ENCODE peak calls at places on chromosomes 6 and 20, in four cellular contexts. E is endothelial cell, G is AG04450, M is astrocyte of the spinal cord. V is an unnamed sample.

GRCh38 chr6:136811261-136811660 is 11.1 kb upstream of the PEX7 start:
- DNase-seq in M (no peak), E (no peak), G (no peak), V (no peak)

GRCh38 chr6:136761227-136761922 is 30.9 kb downstream of the MAP3K5 start:
- DNase-seq in G (no peak), M (no peak), E (no peak), V (no peak)

GRCh38 chr6:138986578-138986977 is 1.5 kb downstream of the REPS1 start:
- DNase-seq in M (peak; percentile 42), G (no peak), E (no peak), V (no peak)

GRCh38 chr6:147559016-147559415 is 50.5 kb downstream of the SAMD5 start:
- DNase-seq in G (no peak), E (no peak), M (no peak), V (no peak)

GRCh38 chr20:33896509-33896908 is 85.4 kb downstream of the CHMP4B start:
- DNase-seq in M (peak; percentile 62), E (no peak), G (no peak), V (no peak)

GRCh38 chr20:53805895-53806384 is 212.3 kb upstream of the ZNF217 start:
- DNase-seq in E (no peak), M (peak; percentile 72), G (no peak), V (no peak)

GRCh38 chr20:59697082-59697481 is 92.7 kb downstream of the PHACTR3 start:
- DNase-seq in E (no peak), M (no peak), G (no peak), V (no peak)

GRCh38 chr20:18571578-18571977 is 4.3 kb downstream of the SMIM26 start:
- DNase-seq in E (no peak), G (no peak), M (no peak), V (no peak)

GRCh38 chr6:46390153-46390876 is 100.9 kb downstream of the RCAN2 start:
- DNase-seq in M (no peak), E (no peak), G (no peak), V (no peak)

GRCh38 chr20:59662161-59662560 is 57.8 kb downstream of the PHACTR3 start:
- DNase-seq in E (no peak), G (no peak), M (no peak), V (no peak)

GRCh38 chr6:7389162-7389450 is 436 bp downstream of the CAGE1 start:
- DNase-seq in G (peak; percentile 8), E (no peak), M (no peak), V (no peak)

GRCh38 chr20:32988008-32988407 is 16.2 kb downstream of the SUN5 start:
- DNase-seq in E (no peak), G (no peak), M (no peak), V (no peak)

GRCh38 chr20:21074605-21075336 is 31.4 kb downstream of the LINC00237 start:
- DNase-seq in E (no peak), G (no peak), M (no peak), V (no peak)

GRCh38 chr6:166635556-166635955 is 8.5 kb upstream of the RPS6KA2 start:
- DNase-seq in M (no peak), E (no peak), G (no peak), V (no peak)

GRCh38 chr20:60222497-60222896 is 264.3 kb downstream of the CDH26 start:
- DNase-seq in E (no peak), G (no peak), M (no peak), V (no peak)

GRCh38 chr20:35575958-35576357 is 34.1 kb downstream of the ERGIC3 start:
- DNase-seq in G (no peak), E (no peak), M (no peak), V (no peak)

GRCh38 chr6:170137911-170138910 is 152.7 kb downstream of the DLL1 start:
- DNase-seq in E (no peak), G (no peak), M (no peak), V (no peak)

GRCh38 chr20:19668406-19668805 is 89.7 kb upstream of the RIN2 start:
- DNase-seq in M (no peak), G (no peak), E (no peak), V (no peak)

GRCh38 chr6:144344651-144345050 is 59.5 kb downstream of the UTRN start:
- DNase-seq in G (no peak), M (no peak), E (no peak), V (no peak)

GRCh38 chr6:107114213-107114871 is 973 bp downstream of the BEND3 start:
- DNase-seq in M (peak; percentile 88), E (peak; percentile 89), G (peak; percentile 53), V (peak; percentile 82)

GRCh38 chr6:12482386-12482785 is 192.2 kb downstream of the EDN1 start:
- DNase-seq in M (no peak), E (no peak), G (no peak), V (no peak)

GRCh38 chr20:59611286-59611685 is 6.9 kb downstream of the PHACTR3 start:
- DNase-seq in M (no peak), E (no peak), G (no peak), V (no peak)

GRCh38 chr20:4087923-4088322 is 72.6 kb upstream of the RNF24 start:
- DNase-seq in M (no peak), G (no peak), E (no peak), V (no peak)

GRCh38 chr6:8387942-8388437 is 47.4 kb downstream of the SLC35B3 start:
- DNase-seq in E (no peak), G (no peak), M (no peak), V (no peak)

GRCh38 chr6:24799541-24799915 is 811 bp upstream of the ARMH2 start:
- DNase-seq in G (no peak), M (no peak), E (no peak), V (no peak)

GRCh38 chr20:47984437-47984836 is 199.2 kb upstream of the SULF2 start:
- DNase-seq in G (no peak), E (no peak), M (no peak), V (no peak)

GRCh38 chr6:15996030-15996429 is 132.9 kb upstream of the MYLIP start:
- DNase-seq in E (no peak), G (no peak), M (no peak), V (no peak)

GRCh38 chr6:170050591-170051041 is 240.3 kb downstream of the DLL1 start:
- DNase-seq in M (no peak), G (no peak), E (no peak), V (no peak)

DNA sequence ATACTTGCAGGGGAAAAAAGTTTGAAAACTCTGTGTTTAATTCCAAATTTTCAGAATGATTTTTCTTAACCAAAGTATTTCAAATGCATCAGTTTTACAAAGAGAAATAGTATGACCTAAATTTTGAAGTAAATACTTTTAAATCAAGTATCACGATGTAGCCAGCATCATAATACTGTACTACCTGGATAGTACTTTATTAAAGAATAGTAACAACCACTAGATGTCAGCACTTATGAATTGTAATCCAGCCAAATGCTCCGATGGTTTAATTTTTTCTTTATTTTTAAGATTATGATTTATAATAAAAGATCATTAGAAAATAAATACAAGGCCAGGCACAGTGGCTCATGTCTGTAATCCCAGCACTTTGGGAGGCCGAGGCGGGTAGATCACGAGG is 37.2 kb upstream of the HACE1 start:
- DNase-seq in E (no peak), G (no peak), M (peak; percentile 6), V (no peak)
- TF ChIP-seq CTCF in E (peak; percentile 28), G (peak; percentile 35), M (peak; percentile 36), V (peak; percentile 32)

GRCh38 chr6:33034554-33034953 is 25.2 kb upstream of the HLA-DOA start:
- DNase-seq in E (no peak), M (no peak), G (no peak), V (no peak)

GRCh38 chr6:33040157-33040556 is 30.8 kb upstream of the HLA-DOA start:
- DNase-seq in M (no peak), E (no peak), G (no peak), V (no peak)

GRCh38 chr6:33036512-33036911 is 27.1 kb upstream of the HLA-DOA start:
- DNase-seq in E (no peak), G (no peak), M (no peak), V (no peak)
- TF ChIP-seq CTCF in E (no peak), G (no peak), M (no peak), V (no peak)

GRCh38 chr20:38489181-38489580 is 16.5 kb downstream of the RALGAPB start:
- DNase-seq in M (no peak), E (no peak), G (no peak), V (no peak)
- TF ChIP-seq CTCF in M (no peak), E (no peak), G (no peak), V (no peak)

GRCh38 chr6:41072836-41073202 is at the start of gene NFYA:
- DNase-seq in E (peak; percentile 100), M (no peak), G (no peak), V (no peak)

GRCh38 chr6:41073203-41073967 is 611 bp downstream of the NFYA start:
- DNase-seq in M (peak; percentile 81), E (peak; percentile 87), G (no peak), V (peak; percentile 77)

GRCh38 chr6:41071501-41071922 is 644 bp downstream of the OARD1 start:
- DNase-seq in M (no peak), E (peak; percentile 71), G (no peak), V (no peak)

GRCh38 chr6:41073968-41074691 is 1.4 kb downstream of the NFYA start:
- DNase-seq in M (peak; percentile 31), G (no peak), E (no peak), V (no peak)

GRCh38 chr6:41071923-41072835 is at the start of gene OARD1:
- DNase-seq in E (peak; percentile 99), M (peak; percentile 100), G (peak; percentile 99), V (peak; percentile 100)
- TF ChIP-seq CTCF in E (no peak), M (no peak), G (no peak), V (no peak)

DNA sequence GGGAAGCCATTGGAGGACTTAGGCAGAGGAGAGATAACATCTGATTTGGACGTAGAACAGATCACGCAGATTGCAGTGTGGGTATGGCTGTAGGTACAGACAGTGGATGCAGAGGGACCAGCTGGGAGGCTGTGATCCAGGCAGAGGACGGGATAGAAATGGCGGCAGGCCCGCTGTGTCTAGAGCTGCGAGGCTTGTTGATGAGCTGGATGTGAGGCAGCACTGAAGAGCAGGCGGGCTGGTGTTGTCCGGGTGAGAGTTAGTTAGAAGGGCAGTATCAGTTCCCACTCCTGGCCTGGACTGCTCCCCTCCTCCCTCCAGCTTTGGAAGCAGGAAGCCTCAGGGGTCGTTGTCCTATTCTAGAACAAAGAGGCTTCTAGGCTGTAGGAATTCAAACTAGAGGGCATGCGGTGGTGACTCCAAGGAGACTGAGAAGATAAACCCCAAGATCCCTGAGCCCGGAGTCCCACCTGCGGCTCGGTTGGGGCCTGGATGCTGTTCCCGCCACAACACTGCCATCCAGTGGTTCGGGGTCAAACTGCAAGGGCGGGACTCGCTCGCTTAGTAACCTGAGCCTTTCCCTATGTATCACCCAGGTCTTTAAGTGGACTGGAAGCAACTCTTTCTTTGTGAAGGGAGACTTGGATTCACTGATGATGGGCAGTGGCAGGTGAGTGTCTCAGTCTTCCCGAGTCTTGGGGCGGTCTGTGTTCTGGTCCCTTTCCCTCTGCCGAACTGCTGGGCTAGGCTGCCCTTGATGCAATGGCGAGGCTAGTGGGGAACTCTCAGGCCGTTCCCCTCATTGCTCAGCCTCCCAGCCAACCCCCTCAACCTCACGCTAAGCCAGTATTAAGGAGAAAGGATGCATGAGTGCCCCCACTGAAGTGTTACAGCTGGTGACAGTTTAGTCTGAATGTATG is 11.2 kb downstream of the TLDC2 start:
- DNase-seq in M (peak; percentile 78), E (peak; percentile 88), G (peak; percentile 36), V (peak; percentile 89)
- TF ChIP-seq CTCF in M (peak; percentile 98), E (peak; percentile 88), G (peak; percentile 99), V (peak; percentile 92)

GRCh38 chr6:84222426-84222825 is 5.0 kb downstream of the CEP162 start:
- DNase-seq in G (no peak), E (no peak), M (no peak), V (no peak)

GRCh38 chr6:84218091-84218490 is 9.4 kb downstream of the CEP162 start:
- DNase-seq in M (no peak), G (no peak), E (no peak), V (no peak)

GRCh38 chr6:84224251-84224650 is 3.2 kb downstream of the CEP162 start:
- DNase-seq in M (no peak), G (no peak), E (no peak), V (no peak)

GRCh38 chr6:84220809-84221409 is 6.5 kb downstream of the CEP162 start:
- DNase-seq in G (no peak), M (peak; percentile 60), E (no peak), V (no peak)
- TF ChIP-seq CTCF in G (peak; percentile 50), M (peak; percentile 40), E (peak; percentile 91), V (peak; percentile 76)